ENCODE peak calls at places on chromosomes 3 and 15, in six cellular contexts. One of them, this sample, is unnamed.

GRCh38 chr3:127817331-127817821 is 4.9 kb downstream of the MGLL start:
- DNase-seq in mesendoderm: peak
- DNase-seq in neuronal stem cell: no peak
- DNase-seq in mesenchymal stem cell: peak
- DNase-seq in H1: no peak
- DNase-seq in H9: no peak
- DNase-seq in this sample: peak

GRCh38 chr3:100988080-100988479 is 5.1 kb downstream of the ABI3BP start:
- DNase-seq in H1: no peak
- DNase-seq in H9: no peak
- DNase-seq in neuronal stem cell: no peak
- DNase-seq in mesenchymal stem cell: no peak
- DNase-seq in mesendoderm: no peak
- DNase-seq in this sample: no peak

GRCh38 chr15:43518073-43518761 is 809 bp downstream of the MAP1A start:
- DNase-seq in H9: peak
- DNase-seq in neuronal stem cell: no peak
- DNase-seq in H1: peak
- DNase-seq in mesendoderm: peak
- DNase-seq in mesenchymal stem cell: peak
- DNase-seq in this sample: peak

GRCh38 chr15:63379492-63380150 is 2.0 kb downstream of the CA12 start:
- DNase-seq in H1: no peak
- DNase-seq in H9: no peak
- DNase-seq in mesendoderm: peak
- DNase-seq in neuronal stem cell: no peak
- DNase-seq in mesenchymal stem cell: no peak
- DNase-seq in this sample: no peak

GRCh38 chr15:27770086-27770607 is 329.0 kb downstream of the OCA2 start:
- DNase-seq in H1: no peak
- DNase-seq in mesenchymal stem cell: no peak
- DNase-seq in neuronal stem cell: no peak
- DNase-seq in mesendoderm: no peak
- DNase-seq in H9: no peak
- DNase-seq in this sample: no peak

GRCh38 chr3:137039570-137039969 is 81.8 kb downstream of the IL20RB start:
- DNase-seq in mesenchymal stem cell: no peak
- DNase-seq in neuronal stem cell: no peak
- DNase-seq in H1: no peak
- DNase-seq in mesendoderm: no peak
- DNase-seq in H9: no peak
- DNase-seq in this sample: no peak

GRCh38 chr15:101156061-101156460 is 95.8 kb downstream of the CHSY1 start:
- DNase-seq in mesendoderm: no peak
- DNase-seq in mesenchymal stem cell: no peak
- DNase-seq in H9: no peak
- DNase-seq in H1: no peak
- DNase-seq in neuronal stem cell: no peak
- DNase-seq in this sample: no peak

GRCh38 chr15:95937128-95937528 is 393.4 kb upstream of the NR2F2 start:
- DNase-seq in mesendoderm: no peak
- DNase-seq in neuronal stem cell: no peak
- DNase-seq in H9: no peak
- DNase-seq in H1: no peak
- DNase-seq in mesenchymal stem cell: peak
- DNase-seq in this sample: peak

GRCh38 chr3:132083583-132084372 is 49.0 kb upstream of the CPNE4 start:
- DNase-seq in mesendoderm: peak
- DNase-seq in mesenchymal stem cell: no peak
- DNase-seq in H1: no peak
- DNase-seq in neuronal stem cell: no peak
- DNase-seq in H9: peak
- DNase-seq in this sample: no peak

GRCh38 chr3:146680602-146681001 is 75.5 kb upstream of the PLSCR5 start:
- DNase-seq in mesenchymal stem cell: no peak
- DNase-seq in mesendoderm: peak
- DNase-seq in neuronal stem cell: no peak
- DNase-seq in H1: no peak
- DNase-seq in H9: no peak
- DNase-seq in this sample: no peak

GRCh38 chr3:172367205-172368105 is 80.8 kb downstream of the GHSR start:
- DNase-seq in mesenchymal stem cell: peak
- DNase-seq in H1: no peak
- DNase-seq in neuronal stem cell: no peak
- DNase-seq in H9: no peak
- DNase-seq in mesendoderm: no peak
- DNase-seq in this sample: peak

GRCh38 chr3:45017826-45018225 is 8.3 kb upstream of the CLEC3B start:
- DNase-seq in mesendoderm: no peak
- DNase-seq in H9: no peak
- DNase-seq in neuronal stem cell: no peak
- DNase-seq in H1: no peak
- DNase-seq in mesenchymal stem cell: no peak
- DNase-seq in this sample: no peak

GRCh38 chr3:49157289-49157688 is 8.8 kb downstream of the CCDC71 start:
- DNase-seq in H9: no peak
- DNase-seq in mesenchymal stem cell: no peak
- DNase-seq in mesendoderm: no peak
- DNase-seq in H1: no peak
- DNase-seq in neuronal stem cell: no peak
- DNase-seq in this sample: no peak

GRCh38 chr3:196181127-196181546 is 30.1 kb downstream of the ZDHHC19 start:
- DNase-seq in H1: no peak
- DNase-seq in mesendoderm: no peak
- DNase-seq in H9: no peak
- DNase-seq in mesenchymal stem cell: no peak
- DNase-seq in neuronal stem cell: no peak
- DNase-seq in this sample: no peak

GRCh38 chr15:83365370-83365938 is 81.0 kb upstream of the BNC1 start:
- DNase-seq in neuronal stem cell: no peak
- DNase-seq in mesenchymal stem cell: peak
- DNase-seq in mesendoderm: peak
- DNase-seq in H9: peak
- DNase-seq in H1: peak
- DNase-seq in this sample: peak

GRCh38 chr15:31758126-31758525 is 272.2 kb upstream of the CHRNA7 start:
- DNase-seq in neuronal stem cell: no peak
- DNase-seq in H9: no peak
- DNase-seq in H1: no peak
- DNase-seq in mesendoderm: peak
- DNase-seq in mesenchymal stem cell: no peak
- DNase-seq in this sample: peak

GRCh38 chr3:162992741-162993140 is 1496.1 kb downstream of the OTOL1 start:
- DNase-seq in H1: no peak
- DNase-seq in mesendoderm: no peak
- DNase-seq in mesenchymal stem cell: no peak
- DNase-seq in neuronal stem cell: no peak
- DNase-seq in H9: no peak
- DNase-seq in this sample: no peak

GRCh38 chr3:155356594-155357370 is 63.3 kb upstream of the STRIT1 start:
- DNase-seq in mesenchymal stem cell: peak
- DNase-seq in neuronal stem cell: no peak
- DNase-seq in mesendoderm: peak
- DNase-seq in H9: peak
- DNase-seq in H1: peak
- DNase-seq in this sample: no peak

GRCh38 chr15:89958107-89958805 is 42.9 kb upstream of the ZNF710 start:
- DNase-seq in mesenchymal stem cell: no peak
- DNase-seq in mesendoderm: no peak
- DNase-seq in neuronal stem cell: no peak
- DNase-seq in H9: no peak
- DNase-seq in H1: no peak
- DNase-seq in this sample: no peak

GRCh38 chr15:88250826-88251225 is 5.7 kb downstream of the NTRK3 start:
- DNase-seq in H1: no peak
- DNase-seq in neuronal stem cell: no peak
- DNase-seq in mesenchymal stem cell: no peak
- DNase-seq in mesendoderm: peak
- DNase-seq in H9: no peak
- DNase-seq in this sample: no peak

GRCh38 chr3:187802928-187803259 is 57.6 kb upstream of the BCL6 start:
- DNase-seq in H1: no peak
- DNase-seq in neuronal stem cell: no peak
- DNase-seq in mesenchymal stem cell: no peak
- DNase-seq in H9: no peak
- DNase-seq in mesendoderm: no peak
- DNase-seq in this sample: no peak

GRCh38 chr15:77028451-77029165 is 33.7 kb downstream of the PSTPIP1 start:
- DNase-seq in neuronal stem cell: no peak
- DNase-seq in mesenchymal stem cell: no peak
- DNase-seq in mesendoderm: no peak
- DNase-seq in H9: no peak
- DNase-seq in H1: no peak
- DNase-seq in this sample: no peak

GRCh38 chr3:197539651-197540051 is 16.1 kb downstream of the BDH1 start:
- DNase-seq in mesenchymal stem cell: no peak
- DNase-seq in H9: no peak
- DNase-seq in neuronal stem cell: no peak
- DNase-seq in H1: no peak
- DNase-seq in mesendoderm: no peak
- DNase-seq in this sample: no peak

GRCh38 chr3:48502728-48503168 is 1.2 kb downstream of the SHISA5 start:
- DNase-seq in H1: no peak
- DNase-seq in mesendoderm: no peak
- DNase-seq in mesenchymal stem cell: no peak
- DNase-seq in neuronal stem cell: no peak
- DNase-seq in H9: no peak
- DNase-seq in this sample: no peak

DNA sequence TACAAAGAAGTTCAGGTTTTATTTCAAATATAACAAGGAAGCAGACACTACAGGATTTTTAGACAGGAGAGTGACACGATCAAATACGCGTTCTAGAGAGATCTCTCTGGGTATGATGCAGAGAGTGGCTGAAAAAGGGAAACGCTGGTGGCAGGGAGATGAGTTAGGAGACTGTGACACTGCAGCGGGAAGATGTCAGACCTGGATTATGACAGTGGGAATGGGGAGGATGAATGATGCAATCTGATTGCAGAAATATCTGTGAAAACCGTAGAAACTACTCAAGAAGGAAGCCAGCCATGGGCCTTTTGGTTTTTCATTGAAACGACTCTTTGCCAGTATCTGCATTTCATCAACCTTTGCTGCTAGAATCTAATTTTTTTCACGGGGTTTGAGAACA is 157.9 kb downstream of the FAM43A start:
- DNase-seq in neuronal stem cell: no peak
- DNase-seq in mesendoderm: no peak
- DNase-seq in H9: no peak
- DNase-seq in mesenchymal stem cell: no peak
- DNase-seq in H1: no peak
- DNase-seq in this sample: no peak
- H4K8ac ChIP-seq in neuronal stem cell: no peak
- H4K8ac ChIP-seq in mesendoderm: no peak
- H4K8ac ChIP-seq in H9: no peak
- H4K8ac ChIP-seq in mesenchymal stem cell: no peak
- H4K8ac ChIP-seq in H1: no peak
- H4K8ac ChIP-seq in this sample: no peak

DNA sequence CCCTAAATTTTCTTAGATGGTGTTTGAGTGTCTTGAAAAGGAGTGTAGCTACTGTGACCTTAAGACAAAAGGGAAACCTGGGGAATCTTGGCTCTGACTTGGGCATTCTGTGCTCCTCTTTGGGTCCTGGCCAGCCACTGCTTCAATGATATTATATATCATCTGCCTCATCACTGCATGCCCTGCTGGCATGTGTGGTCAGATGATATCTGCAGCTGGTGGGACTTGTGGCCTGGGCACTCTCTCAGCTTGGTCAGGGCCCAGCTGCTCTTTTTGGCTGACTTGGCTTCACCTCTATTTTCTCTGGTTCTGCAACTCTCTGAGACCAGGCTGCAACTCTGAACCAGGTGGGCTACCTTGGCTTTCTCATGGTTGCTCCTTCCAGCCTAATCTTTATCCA is 446.1 kb upstream of the RARB start:
- DNase-seq in neuronal stem cell: no peak
- DNase-seq in H9: no peak
- DNase-seq in mesenchymal stem cell: no peak
- DNase-seq in mesendoderm: no peak
- DNase-seq in H1: no peak
- DNase-seq in this sample: no peak
- H4K8ac ChIP-seq in neuronal stem cell: no peak
- H4K8ac ChIP-seq in H9: no peak
- H4K8ac ChIP-seq in mesenchymal stem cell: no peak
- H4K8ac ChIP-seq in mesendoderm: no peak
- H4K8ac ChIP-seq in H1: no peak
- H4K8ac ChIP-seq in this sample: no peak

GRCh38 chr3:184602406-184603155 is 41.0 kb downstream of the EPHB3 start:
- DNase-seq in H9: peak
- DNase-seq in neuronal stem cell: no peak
- DNase-seq in mesendoderm: peak
- DNase-seq in mesenchymal stem cell: peak
- DNase-seq in H1: peak
- DNase-seq in this sample: no peak

GRCh38 chr3:184604956-184605290 is 43.3 kb downstream of the EPHB3 start:
- DNase-seq in H1: no peak
- DNase-seq in mesenchymal stem cell: no peak
- DNase-seq in mesendoderm: no peak
- DNase-seq in H9: no peak
- DNase-seq in neuronal stem cell: no peak
- DNase-seq in this sample: no peak

GRCh38 chr3:184604039-184604955 is 42.7 kb downstream of the EPHB3 start:
- DNase-seq in mesendoderm: peak
- DNase-seq in neuronal stem cell: no peak
- DNase-seq in mesenchymal stem cell: no peak
- DNase-seq in H1: peak
- DNase-seq in H9: peak
- DNase-seq in this sample: no peak

GRCh38 chr3:184601576-184602405 is 40.2 kb downstream of the EPHB3 start:
- DNase-seq in H9: no peak
- DNase-seq in H1: no peak
- DNase-seq in neuronal stem cell: no peak
- DNase-seq in mesendoderm: no peak
- DNase-seq in mesenchymal stem cell: no peak
- DNase-seq in this sample: no peak

GRCh38 chr3:184603156-184604030 is 41.8 kb downstream of the EPHB3 start:
- DNase-seq in mesenchymal stem cell: no peak
- DNase-seq in mesendoderm: peak
- DNase-seq in neuronal stem cell: no peak
- DNase-seq in H9: no peak
- DNase-seq in H1: no peak
- DNase-seq in this sample: no peak
- H4K8ac ChIP-seq in mesenchymal stem cell: peak
- H4K8ac ChIP-seq in mesendoderm: no peak
- H4K8ac ChIP-seq in neuronal stem cell: no peak
- H4K8ac ChIP-seq in H9: no peak
- H4K8ac ChIP-seq in H1: no peak
- H4K8ac ChIP-seq in this sample: no peak

GRCh38 chr3:20066848-20067617 is 26.8 kb downstream of the KAT2B start:
- DNase-seq in mesenchymal stem cell: no peak
- DNase-seq in H9: no peak
- DNase-seq in neuronal stem cell: no peak
- DNase-seq in mesendoderm: no peak
- DNase-seq in H1: no peak
- DNase-seq in this sample: no peak
- H4K8ac ChIP-seq in mesenchymal stem cell: no peak
- H4K8ac ChIP-seq in H9: no peak
- H4K8ac ChIP-seq in neuronal stem cell: no peak
- H4K8ac ChIP-seq in mesendoderm: no peak
- H4K8ac ChIP-seq in H1: no peak
- H4K8ac ChIP-seq in this sample: no peak

GRCh38 chr3:123457841-123458240 is 9.0 kb upstream of the ADCY5 start:
- DNase-seq in H9: peak
- DNase-seq in mesenchymal stem cell: no peak
- DNase-seq in mesendoderm: no peak
- DNase-seq in neuronal stem cell: no peak
- DNase-seq in H1: no peak
- DNase-seq in this sample: no peak
- H4K8ac ChIP-seq in H9: no peak
- H4K8ac ChIP-seq in mesenchymal stem cell: no peak
- H4K8ac ChIP-seq in mesendoderm: no peak
- H4K8ac ChIP-seq in neuronal stem cell: no peak
- H4K8ac ChIP-seq in H1: no peak
- H4K8ac ChIP-seq in this sample: no peak